ENCODE peak calls at places on chromosomes 6 and 20, in five cellular contexts. W is heart left ventricle, P is bronchial epithelial cell, H is endothelial cell of umbilical vein, E is BJ. C is an unnamed sample.

GRCh38 chr20:3262566-3262965 is 23.6 kb upstream of the SLC4A11 start:
- DNase-seq in W (no peak), P (no peak), H (no peak), E (no peak), C (no peak)

GRCh38 chr20:52268184-52268583 is 76.6 kb upstream of the ZFP64 start:
- DNase-seq in W (no peak), P (peak; percentile 14), H (no peak), E (no peak), C (no peak)

GRCh38 chr6:36024154-36024760 is at the start of gene SLC26A8:
- DNase-seq in W (no peak), P (no peak), H (no peak), E (no peak), C (no peak)

GRCh38 chr6:10276106-10276505 is 138.8 kb downstream of the TFAP2A start:
- DNase-seq in W (no peak), P (peak; percentile 48), H (no peak), E (peak; percentile 38), C (no peak)

GRCh38 chr6:134884752-134885151 is 65.1 kb downstream of the ALDH8A1 start:
- DNase-seq in W (no peak), P (no peak), H (no peak), E (no peak), C (no peak)

GRCh38 chr6:33211666-33212422 is 3.5 kb downstream of the RING1 start:
- DNase-seq in W (no peak), P (no peak), H (no peak), E (no peak), C (peak; percentile 13)

GRCh38 chr6:149451361-149452061 is 33.3 kb downstream of the ZC3H12D start:
- DNase-seq in W (peak; percentile 48), P (no peak), H (no peak), E (no peak), C (no peak)

GRCh38 chr6:83117802-83118201 is 50.3 kb downstream of the DOP1A start:
- DNase-seq in W (no peak), P (no peak), H (no peak), E (no peak), C (no peak)

GRCh38 chr20:25484911-25485511 is 77.5 kb downstream of the GINS1 start:
- DNase-seq in W (no peak), P (peak; percentile 79), H (peak; percentile 92), E (no peak), C (no peak)

GRCh38 chr6:80658926-80659325 is 552.5 kb downstream of the BCKDHB start:
- DNase-seq in W (no peak), P (no peak), H (no peak), E (no peak), C (no peak)

GRCh38 chr20:46951405-46951804 is 56.8 kb downstream of the EYA2 start:
- DNase-seq in W (no peak), P (peak; percentile 74), H (no peak), E (no peak), C (no peak)

GRCh38 chr20:21505810-21506530 is 7.9 kb downstream of the NKX2-2 start:
- DNase-seq in W (no peak), P (no peak), H (peak; percentile 37), E (no peak), C (no peak)

GRCh38 chr20:52676282-52676995 is 295.7 kb upstream of the TSHZ2 start:
- DNase-seq in W (no peak), P (peak; percentile 4), H (no peak), E (no peak), C (no peak)

GRCh38 chr20:59745201-59745600 is 140.9 kb downstream of the PHACTR3 start:
- DNase-seq in W (no peak), P (no peak), H (no peak), E (no peak), C (no peak)

DNA sequence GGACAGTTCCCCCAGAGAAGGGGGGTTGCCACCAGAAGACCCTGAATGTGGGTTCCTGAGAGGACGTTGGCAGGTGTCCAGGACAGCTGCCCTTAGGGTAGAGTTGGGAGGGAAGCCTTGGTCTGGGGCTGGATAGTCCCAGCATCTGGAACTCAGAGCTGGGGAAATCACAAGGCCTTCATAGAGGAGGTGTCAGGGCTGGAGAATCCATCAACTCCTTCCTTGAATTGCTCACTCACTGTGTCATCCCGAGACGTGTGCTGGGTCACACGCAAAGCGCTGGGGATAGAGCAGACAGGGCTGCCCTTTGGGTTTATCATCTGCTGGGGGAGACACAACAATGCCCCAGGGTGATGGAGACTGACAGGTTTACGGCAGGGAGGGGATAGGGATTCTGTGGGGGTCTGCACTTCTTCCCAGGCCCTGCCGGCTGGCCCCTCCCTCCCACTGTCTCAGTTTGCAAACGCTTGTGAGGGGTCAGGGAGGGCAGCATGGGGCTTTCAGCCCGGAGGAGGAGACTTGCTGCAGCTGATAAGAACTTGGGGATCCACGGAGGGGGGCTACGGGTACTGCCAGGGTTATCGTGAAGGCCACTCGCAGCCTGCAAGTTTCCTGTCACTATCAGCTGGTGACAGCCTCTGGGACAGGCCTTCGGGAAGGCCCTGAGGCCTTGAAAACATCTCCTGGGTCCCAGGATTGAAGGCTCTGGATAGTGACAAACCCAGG is 18.6 kb downstream of the RBM38 start:
- DNase-seq in W (no peak), P (no peak), H (no peak), E (no peak), C (no peak)
- H3K36me3 ChIP-seq in W (peaks cover 46% of the 10 kb centered on the region), P (peaks cover 8% of the 10 kb centered on the region), H (no peaks in the 10 kb centered on the region), E (peaks cover 5% of the 10 kb centered on the region), C (no peaks in the 10 kb centered on the region)

GRCh38 chr20:41119593-41120561 is 17.5 kb upstream of the PLCG1 start:
- DNase-seq in W (no peak), P (no peak), H (no peak), E (no peak), C (no peak)
- H3K36me3 ChIP-seq in W (peaks cover 100% of the 10 kb centered on the region), P (peaks cover 41% of the 10 kb centered on the region), H (peaks cover 41% of the 10 kb centered on the region), E (peaks cover 28% of the 10 kb centered on the region), C (no peaks in the 10 kb centered on the region)

GRCh38 chr20:37220255-37220654 is 40.9 kb upstream of the MROH8 start:
- DNase-seq in W (no peak), P (no peak), H (no peak), E (no peak), C (no peak)

GRCh38 chr20:37223053-37223452 is 38.6 kb downstream of the GHRH start:
- DNase-seq in W (no peak), P (peak; percentile 88), H (no peak), E (peak; percentile 47), C (no peak)

GRCh38 chr20:37225146-37225545 is 36.5 kb downstream of the GHRH start:
- DNase-seq in W (no peak), P (no peak), H (no peak), E (no peak), C (no peak)

GRCh38 chr20:37220796-37221195 is 40.8 kb downstream of the GHRH start:
- DNase-seq in W (no peak), P (no peak), H (no peak), E (peak; percentile 42), C (no peak)

DNA sequence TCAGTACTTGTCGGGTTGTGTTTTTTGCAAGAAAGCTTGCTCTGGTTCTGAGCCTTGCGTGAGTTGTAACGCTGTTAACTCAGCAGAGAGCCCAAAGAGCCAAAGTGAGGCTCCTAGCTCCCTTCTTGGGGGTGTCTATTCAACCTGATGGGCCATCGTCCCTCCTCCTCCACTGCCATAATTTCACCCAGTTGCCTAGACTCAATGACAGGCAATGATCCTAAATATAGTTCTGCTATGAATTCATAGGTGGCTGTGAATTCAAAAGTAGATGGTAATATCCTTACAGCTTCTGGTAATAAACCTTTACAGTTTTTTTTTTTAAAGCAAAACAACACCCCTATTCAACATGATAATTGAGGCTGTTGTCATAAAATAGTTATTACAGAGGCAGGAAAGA is 39.5 kb downstream of the GHRH start:
- DNase-seq in W (no peak), P (no peak), H (no peak), E (no peak), C (no peak)
- H3K36me3 ChIP-seq in W (peaks cover 85% of the 10 kb centered on the region), P (peaks cover 34% of the 10 kb centered on the region), H (peaks cover 37% of the 10 kb centered on the region), E (peaks cover 15% of the 10 kb centered on the region), C (no peaks in the 10 kb centered on the region)

GRCh38 chr6:34412054-34412453 is 13.8 kb downstream of the RPS10 start:
- DNase-seq in W (no peak), P (no peak), H (no peak), E (no peak), C (no peak)

GRCh38 chr6:34412643-34413214 is 13.1 kb downstream of the RPS10 start:
- DNase-seq in W (no peak), P (peak; percentile 94), H (no peak), E (no peak), C (no peak)

GRCh38 chr6:34414999-34415858 is 10.6 kb downstream of the RPS10 start:
- DNase-seq in W (peak; percentile 67), P (peak; percentile 61), H (peak; percentile 77), E (no peak), C (peak; percentile 63)

GRCh38 chr6:34418367-34418766 is 7.5 kb downstream of the RPS10 start:
- DNase-seq in W (no peak), P (no peak), H (no peak), E (no peak), C (no peak)

GRCh38 chr6:34416877-34417371 is 8.9 kb downstream of the RPS10 start:
- DNase-seq in W (no peak), P (no peak), H (no peak), E (no peak), C (no peak)
- H3K36me3 ChIP-seq in W (peaks cover 62% of the 10 kb centered on the region), P (peaks cover 20% of the 10 kb centered on the region), H (peaks cover 32% of the 10 kb centered on the region), E (peaks cover 16% of the 10 kb centered on the region), C (no peaks in the 10 kb centered on the region)

DNA sequence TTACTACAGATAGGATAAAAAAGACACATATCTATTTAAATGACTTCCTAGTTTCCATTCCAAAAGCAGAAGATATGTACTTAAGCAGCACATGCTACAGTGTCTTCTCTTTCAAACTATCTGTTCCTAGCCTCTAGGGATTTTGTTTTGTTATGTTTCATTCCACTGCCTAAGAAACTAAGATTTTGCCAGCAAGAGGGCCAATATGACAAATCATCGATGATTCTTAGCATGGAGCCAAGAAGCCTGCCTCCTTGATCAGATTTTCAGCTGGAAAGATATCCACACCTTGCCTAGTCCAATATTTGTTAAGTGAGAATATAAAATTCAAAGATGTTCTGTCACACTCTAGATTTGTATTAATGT is 7.0 kb downstream of the SNX5 start:
- DNase-seq in W (no peak), P (no peak), H (no peak), E (no peak), C (no peak)
- H3K36me3 ChIP-seq in W (peaks cover 2% of the 10 kb centered on the region), P (peaks cover 5% of the 10 kb centered on the region), H (peaks cover 1% of the 10 kb centered on the region), E (peaks cover 1% of the 10 kb centered on the region), C (no peaks in the 10 kb centered on the region)

GRCh38 chr6:108544586-108544985 is 16.1 kb upstream of the FOXO3 start:
- DNase-seq in W (no peak), P (no peak), H (no peak), E (no peak), C (no peak)
- H3K36me3 ChIP-seq in W (no peaks in the 10 kb centered on the region), P (no peaks in the 10 kb centered on the region), H (no peaks in the 10 kb centered on the region), E (no peaks in the 10 kb centered on the region), C (no peaks in the 10 kb centered on the region)

GRCh38 chr6:157203764-157204163 is 119.6 kb downstream of the TMEM242 start:
- DNase-seq in W (no peak), P (no peak), H (no peak), E (no peak), C (no peak)
- H3K36me3 ChIP-seq in W (peaks cover 90% of the 10 kb centered on the region), P (peaks cover 10% of the 10 kb centered on the region), H (peaks cover 5% of the 10 kb centered on the region), E (peaks cover 24% of the 10 kb centered on the region), C (no peaks in the 10 kb centered on the region)